ENCODE peak calls at places on chromosomes 11 and 22, in eight cellular contexts. X, U, L, T, P, J, H and K are unnamed samples.
A peak's percentile ranks its signal among the peaks of the same experiment; 100 is the strongest.

GRCh38 chr22:44586337-44586990 is 88.4 kb upstream of the RTL6 start:
- DNase-seq in L (no peak), U (no peak), X (no peak), H (no peak), J (no peak), T (no peak), P (no peak), K (no peak)

GRCh38 chr11:130775306-130776043 is 140.8 kb downstream of the SNX19 start:
- DNase-seq in J (no peak), T (no peak), P (peak; percentile 89), U (no peak), L (no peak), H (no peak), X (no peak), K (no peak)

GRCh38 chr11:35419713-35420333 is 465 bp upstream of the SLC1A2 start:
- DNase-seq in L (no peak), T (no peak), X (no peak), J (no peak), P (no peak), H (no peak), U (no peak), K (no peak)

GRCh38 chr22:21952586-21953571 is at the start of gene PPM1F:
- DNase-seq in U (peak; percentile 97), J (peak; percentile 51), P (peak; percentile 93), T (peak; percentile 86), H (peak; percentile 90), X (peak; percentile 91), L (peak; percentile 100), K (peak; percentile 72)

GRCh38 chr22:50530280-50530856 is 556 bp upstream of the TYMP start:
- DNase-seq in X (peak; percentile 91), J (peak; percentile 54), P (no peak), T (peak; percentile 71), H (peak; percentile 88), L (no peak), U (peak; percentile 75), K (peak; percentile 72)

GRCh38 chr11:12539570-12539969 is 134.7 kb upstream of the TEAD1 start:
- DNase-seq in P (no peak), T (no peak), H (no peak), X (no peak), J (no peak), U (no peak), L (no peak), K (no peak)

GRCh38 chr22:25970996-25971811 is 198.1 kb upstream of the SEZ6L start:
- DNase-seq in T (no peak), J (no peak), P (no peak), L (no peak), X (no peak), U (no peak), H (no peak), K (no peak)

GRCh38 chr11:112795896-112796686 is 165.1 kb upstream of the NCAM1 start:
- DNase-seq in P (no peak), T (peak; percentile 20), U (no peak), X (no peak), J (no peak), H (no peak), L (no peak), K (no peak)

GRCh38 chr11:29272019-29272654 is 744.7 kb downstream of the KCNA4 start:
- DNase-seq in X (no peak), T (no peak), L (no peak), J (peak; percentile 23), U (no peak), H (no peak), P (no peak), K (no peak)

GRCh38 chr22:43991316-43992020 is 32.6 kb upstream of the PARVB start:
- DNase-seq in T (no peak), H (no peak), J (no peak), L (no peak), P (no peak), X (no peak), U (no peak), K (no peak)

GRCh38 chr11:42175203-42175602 is 715.8 kb upstream of the LRRC4C start:
- DNase-seq in X (no peak), T (no peak), U (no peak), H (no peak), L (no peak), P (no peak), J (no peak), K (no peak)

GRCh38 chr11:109041876-109042275 is 377.0 kb downstream of the DDX10 start:
- DNase-seq in U (no peak), H (no peak), X (no peak), P (peak; percentile 39), T (no peak), L (no peak), J (no peak), K (no peak)

GRCh38 chr22:40665312-40665711 is 14.0 kb upstream of the MCHR1 start:
- DNase-seq in L (no peak), T (peak; percentile 57), P (no peak), U (no peak), H (no peak), J (no peak), X (no peak), K (no peak)

GRCh38 chr11:75239551-75240290 is 853 bp upstream of the TPBGL start:
- DNase-seq in P (no peak), H (no peak), U (no peak), J (no peak), L (no peak), X (peak; percentile 17), T (no peak), K (no peak)

GRCh38 chr22:35306350-35306967 is 6.8 kb downstream of the TOM1 start:
- DNase-seq in H (no peak), U (no peak), T (no peak), P (no peak), X (no peak), J (no peak), L (no peak), K (no peak)

GRCh38 chr11:27276141-27276540 is 86.9 kb downstream of the CCDC34 start:
- DNase-seq in U (no peak), X (no peak), T (no peak), P (no peak), H (no peak), J (no peak), L (no peak), K (no peak)

GRCh38 chr22:17954860-17955587 is 69.3 kb downstream of the MICAL3 start:
- DNase-seq in J (no peak), X (no peak), L (no peak), H (no peak), U (no peak), T (peak; percentile 10), P (no peak), K (no peak)
- H3K27ac ChIP-seq in J (peak overlapping the region; percentile 70), X (no peak overlapping the region), L (no peak overlapping the region), H (no peak overlapping the region), U (no peak overlapping the region), T (no peak overlapping the region), P (no peak overlapping the region), K (peak overlapping the region; percentile 41)

DNA sequence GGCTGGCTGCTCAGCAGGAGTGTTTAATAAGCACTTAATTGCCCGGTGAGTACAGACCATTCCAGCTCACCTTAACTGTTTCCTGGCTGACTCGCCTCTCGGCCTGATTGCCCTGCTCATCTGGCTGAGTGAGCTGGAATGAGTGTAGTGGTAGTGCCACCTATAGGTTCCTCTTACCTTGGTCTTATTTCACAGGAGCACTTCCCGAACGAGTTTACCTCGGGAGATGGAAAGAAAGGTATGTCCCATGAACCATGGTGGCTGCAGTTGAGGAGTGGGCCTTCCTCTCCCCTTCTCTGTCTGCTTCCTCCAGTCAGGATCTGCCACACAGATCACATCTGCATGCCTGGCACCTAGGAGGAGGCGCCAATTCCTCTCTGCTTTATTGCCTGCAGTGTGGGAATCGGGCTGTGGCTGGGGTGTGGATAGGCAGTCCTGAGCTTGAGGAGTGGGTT is 26.7 kb downstream of the UPB1 start:
- DNase-seq in H (peak; percentile 68), U (peak; percentile 69), L (no peak), T (no peak), X (peak; percentile 76), P (no peak), J (peak; percentile 74), K (no peak)
- TF ChIP-seq EP300 in H (no peak), U (no peak), L (no peak), T (no peak), X (no peak), P (no peak), J (no peak), K (no peak)

GRCh38 chr22:38129021-38129420 is 18.5 kb upstream of the BAIAP2L2 start:
- DNase-seq in J (no peak), H (no peak), P (no peak), L (no peak), T (no peak), X (no peak), U (no peak), K (no peak)
- H3K27ac ChIP-seq in J (no peak overlapping the region), H (no peak overlapping the region), P (no peak overlapping the region), L (no peak overlapping the region), T (no peak overlapping the region), X (no peak overlapping the region), U (no peak overlapping the region), K (no peak overlapping the region)

GRCh38 chr11:118928108-118928869 is 2.6 kb upstream of the BCL9L start:
- DNase-seq in T (peak; percentile 95), U (peak; percentile 99), J (peak; percentile 91), H (peak; percentile 95), P (peak; percentile 97), L (peak; percentile 94), X (peak; percentile 94), K (peak; percentile 87)

GRCh38 chr11:118930152-118930712 is 4.5 kb upstream of the BCL9L start:
- DNase-seq in X (peak; percentile 95), T (peak; percentile 92), P (peak; percentile 97), U (peak; percentile 99), J (no peak), H (peak; percentile 96), L (peak; percentile 86), K (peak; percentile 75)

GRCh38 chr11:118929496-118930151 is 3.9 kb upstream of the BCL9L start:
- DNase-seq in X (peak; percentile 93), T (peak; percentile 92), H (peak; percentile 91), J (peak; percentile 83), U (peak; percentile 83), L (peak; percentile 58), P (peak; percentile 96), K (peak; percentile 63)

GRCh38 chr11:118927554-118928107 is 1.9 kb upstream of the BCL9L start:
- DNase-seq in H (no peak), P (no peak), J (no peak), L (no peak), T (no peak), U (no peak), X (no peak), K (no peak)

GRCh38 chr11:118928870-118929495 is 3.3 kb upstream of the BCL9L start:
- DNase-seq in P (no peak), J (no peak), X (no peak), U (peak; percentile 80), T (no peak), L (peak; percentile 59), H (no peak), K (no peak)
- TF ChIP-seq EP300 in P (no peak), J (no peak), X (no peak), U (no peak), T (no peak), L (no peak), H (no peak), K (peak; percentile 7)